ENCODE peak calls at places on chromosomes 4 and X, in eight cellular contexts. I is body of pancreas, W is endothelial cell of umbilical vein, U is tibial nerve, D is thyroid gland, M is testis, N is breast epithelium, A is GM12878. R is an unnamed sample.

GRCh38 chrX:116961872-116962582 is 499.3 kb upstream of the CT83 start:
- DNase-seq in I (no peak), W (no peak), U (no peak), D (no peak), M (no peak), N (no peak), A (no peak), R (no peak)

GRCh38 chr4:183139058-183139740 is 40.1 kb downstream of the WWC2 start:
- DNase-seq in I (no peak), W (no peak), U (no peak), D (no peak), M (no peak), N (no peak), A (no peak), R (no peak)

GRCh38 chrX:111837226-111837625 is 38.8 kb upstream of the TRPC5OS start:
- DNase-seq in I (no peak), W (no peak), U (no peak), D (no peak), M (no peak), N (no peak), A (no peak), R (no peak)

GRCh38 chr4:133484287-133484686 is 335.2 kb downstream of the PCDH10 start:
- DNase-seq in I (no peak), W (no peak), U (no peak), D (no peak), M (no peak), N (no peak), A (no peak), R (no peak)

GRCh38 chr4:58551676-58552075 is 1441.5 kb upstream of the IGFBP7 start:
- DNase-seq in I (no peak), W (no peak), U (no peak), D (no peak), M (no peak), N (no peak), A (no peak), R (no peak)

GRCh38 chr4:118351851-118352827 is 664 bp downstream of the PRSS12 start:
- DNase-seq in I (peak), W (no peak), U (peak), D (peak), M (peak), N (no peak), A (no peak), R (no peak)

GRCh38 chr4:41095973-41096372 is 118.4 kb downstream of the APBB2 start:
- DNase-seq in I (no peak), W (no peak), U (no peak), D (no peak), M (no peak), N (no peak), A (peak), R (no peak)

GRCh38 chr4:107966903-107967302 is 22.8 kb upstream of the HADH start:
- DNase-seq in I (no peak), W (no peak), U (no peak), D (no peak), M (no peak), N (no peak), A (no peak), R (no peak)

GRCh38 chrX:130801901-130802300 is 101.1 kb downstream of the ENOX2 start:
- DNase-seq in I (no peak), W (no peak), U (no peak), D (no peak), M (no peak), N (no peak), A (no peak), R (no peak)

GRCh38 chr4:37873383-37873782 is 17.5 kb upstream of the TBC1D1 start:
- DNase-seq in I (no peak), W (no peak), U (no peak), D (no peak), M (no peak), N (no peak), A (no peak), R (peak)

GRCh38 chr4:173189117-173189693 is 20.6 kb downstream of the GALNT7 start:
- DNase-seq in I (no peak), W (no peak), U (no peak), D (no peak), M (no peak), N (no peak), A (no peak), R (no peak)

GRCh38 chr4:74045772-74046171 is 7.3 kb upstream of the CXCL3 start:
- DNase-seq in I (no peak), W (no peak), U (no peak), D (no peak), M (no peak), N (no peak), A (no peak), R (no peak)

GRCh38 chrX:8075606-8076005 is 95.5 kb downstream of the VCX2 start:
- DNase-seq in I (no peak), W (no peak), U (no peak), D (no peak), M (no peak), N (no peak), A (no peak), R (no peak)

GRCh38 chrX:74614193-74614909 is at the start of gene RLIM:
- DNase-seq in I (peak), W (peak), U (peak), D (peak), M (peak), N (peak), A (peak), R (peak)
- TF ChIP-seq POLR2A in I (peak), W (peak), U (peak), D (peak), M (peak), N (peak), A (peak), R (peak)

GRCh38 chrX:143664302-143664701 is 28.4 kb upstream of the SLITRK4 start:
- DNase-seq in I (no peak), W (no peak), U (no peak), D (no peak), M (no peak), N (no peak), A (no peak), R (no peak)
- TF ChIP-seq CTCF in I (peak), W (no peak), U (peak), D (peak), M (peak), N (peak), A (peak), R (no peak)

DNA sequence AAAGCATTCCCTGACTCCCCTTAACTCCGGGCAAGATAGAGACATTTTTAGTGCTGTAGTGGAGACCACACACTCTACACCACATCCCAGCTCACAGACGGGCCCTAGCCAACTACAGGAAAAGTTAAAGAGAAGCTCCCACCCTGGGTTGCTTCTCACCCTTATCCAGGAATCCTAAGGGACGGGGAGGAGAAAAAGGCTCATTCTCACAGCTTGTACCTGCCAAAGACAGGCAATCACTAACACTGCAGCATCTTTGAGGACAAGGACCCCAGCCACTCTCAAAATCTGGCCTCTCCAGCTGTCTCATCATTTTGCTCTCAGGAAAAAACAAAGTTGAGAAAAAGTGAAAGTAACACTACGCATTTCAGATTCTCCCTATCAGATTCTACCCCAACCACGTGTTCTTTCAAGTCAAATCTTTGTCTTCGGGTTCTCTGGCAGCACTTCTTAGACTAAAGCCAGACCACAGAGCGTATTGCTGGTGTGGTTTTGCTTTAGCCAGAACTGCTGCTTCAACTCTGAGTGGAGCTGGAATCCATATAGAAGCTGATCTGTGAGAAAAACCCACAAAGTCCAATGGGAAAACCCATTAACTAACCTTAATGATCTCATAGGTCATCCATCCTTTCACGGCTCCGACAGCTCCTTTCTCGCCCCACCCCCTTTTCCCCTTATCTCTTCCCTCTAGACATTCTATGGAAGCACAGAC is 605.9 kb upstream of the DIPK2B start:
- DNase-seq in I (no peak), W (peak), U (no peak), D (no peak), M (no peak), N (no peak), A (peak), R (no peak)
- TF ChIP-seq POLR2A in I (no peak), W (no peak), U (no peak), D (no peak), M (no peak), N (no peak), A (no peak), R (no peak)

GRCh38 chr4:119493419-119493818 is 135.2 kb downstream of the PDE5A start:
- DNase-seq in I (no peak), W (no peak), U (no peak), D (no peak), M (no peak), N (no peak), A (no peak), R (no peak)

GRCh38 chr4:119501740-119502139 is 126.9 kb downstream of the PDE5A start:
- DNase-seq in I (no peak), W (no peak), U (no peak), D (no peak), M (no peak), N (no peak), A (no peak), R (no peak)

GRCh38 chr4:119498520-119498919 is 130.1 kb downstream of the PDE5A start:
- DNase-seq in I (peak), W (peak), U (peak), D (peak), M (peak), N (no peak), A (no peak), R (no peak)
- TF ChIP-seq CTCF in I (no peak), W (no peak), U (no peak), D (peak), M (no peak), N (no peak), A (no peak), R (no peak)

GRCh38 chr4:75289843-75290616 is 224.2 kb downstream of the RCHY1 start:
- DNase-seq in I (peak), W (no peak), U (no peak), D (no peak), M (peak), N (no peak), A (peak), R (peak)
- TF ChIP-seq POLR2A in I (no peak), W (no peak), U (no peak), D (no peak), M (no peak), N (no peak), A (no peak), R (no peak)

GRCh38 chr4:6762244-6762615 is 20.3 kb upstream of the KIAA0232 start:
- DNase-seq in I (no peak), W (no peak), U (no peak), D (no peak), M (no peak), N (no peak), A (no peak), R (no peak)

GRCh38 chr4:6764976-6765620 is 17.4 kb upstream of the KIAA0232 start:
- DNase-seq in I (no peak), W (no peak), U (no peak), D (no peak), M (no peak), N (no peak), A (no peak), R (no peak)

GRCh38 chr4:6761540-6762243 is 20.8 kb upstream of the KIAA0232 start:
- DNase-seq in I (peak), W (peak), U (no peak), D (no peak), M (peak), N (peak), A (no peak), R (no peak)

GRCh38 chr4:6765703-6766102 is 16.8 kb upstream of the KIAA0232 start:
- DNase-seq in I (no peak), W (no peak), U (no peak), D (no peak), M (no peak), N (no peak), A (no peak), R (no peak)

DNA sequence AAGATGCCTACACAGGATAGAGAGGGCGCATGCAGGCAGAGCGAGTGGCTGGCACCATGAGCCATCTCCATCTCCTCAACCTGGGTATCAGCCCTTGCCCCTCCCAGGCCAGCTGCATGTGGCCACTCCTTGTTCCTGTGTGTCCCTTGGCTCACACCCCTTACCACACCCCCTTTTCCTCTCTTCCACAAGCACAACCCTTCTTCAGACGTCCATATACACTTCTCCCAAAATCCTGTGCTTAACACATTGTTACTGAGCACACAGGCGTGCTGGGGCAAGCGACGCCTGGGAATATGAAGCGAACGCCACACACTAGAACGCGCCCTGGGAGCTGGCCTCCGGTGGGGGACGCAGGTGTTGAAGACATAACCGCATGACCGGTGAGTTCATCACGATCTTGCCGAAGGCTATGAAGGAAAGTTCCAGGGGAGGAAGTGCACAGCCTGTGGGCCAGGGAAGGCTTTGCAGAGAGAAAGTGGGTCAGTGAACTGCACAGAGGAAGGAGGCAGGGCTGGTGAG is 19.1 kb upstream of the KIAA0232 start:
- DNase-seq in I (no peak), W (no peak), U (no peak), D (no peak), M (no peak), N (peak), A (no peak), R (peak)
- TF ChIP-seq CTCF in I (no peak), W (no peak), U (no peak), D (no peak), M (no peak), N (peak), A (no peak), R (no peak)

DNA sequence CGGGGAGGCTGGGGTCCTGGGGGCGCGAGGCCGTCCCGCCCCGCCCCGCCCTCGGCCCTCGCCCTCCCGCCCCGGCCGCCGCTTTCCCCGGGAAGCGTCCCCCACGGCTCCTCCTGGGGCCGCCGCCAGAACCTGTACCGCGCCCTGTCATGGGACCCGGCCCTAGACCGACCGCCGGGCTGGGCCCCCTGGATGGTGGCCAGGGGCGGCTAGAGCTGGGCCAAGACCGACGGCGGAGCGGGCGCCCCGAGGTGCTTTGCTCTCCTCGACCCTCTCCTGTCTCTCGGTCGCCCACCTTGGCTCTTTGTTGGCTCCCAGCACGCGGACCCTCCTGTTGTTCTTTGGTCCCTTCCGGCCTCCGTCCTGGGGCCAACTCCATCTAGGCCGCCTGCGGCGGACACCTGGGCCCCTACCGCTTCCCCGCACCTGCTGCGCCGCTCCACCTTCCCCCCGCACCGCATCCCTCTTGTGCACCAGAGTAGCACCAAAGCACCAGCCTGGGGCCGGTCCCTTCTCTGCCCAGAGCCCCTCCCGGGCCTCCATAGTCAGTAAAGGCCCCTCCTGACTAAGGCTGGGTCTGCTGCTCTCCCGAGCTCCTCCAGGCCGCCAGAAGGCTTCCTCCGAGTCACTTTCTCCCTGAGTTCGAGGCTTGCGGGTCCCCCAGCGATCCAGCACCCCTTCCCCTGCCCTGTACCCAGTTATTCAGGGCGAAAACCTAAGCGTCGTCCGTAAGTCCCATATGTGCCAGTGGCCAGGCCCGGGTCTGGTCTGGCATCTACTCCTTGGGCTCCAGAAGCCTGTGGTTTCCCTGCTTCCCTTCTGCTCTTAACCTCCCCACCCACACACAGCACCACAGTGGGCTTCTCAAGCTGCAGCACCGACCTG is 587 bp downstream of the TACC3 start:
- DNase-seq in I (no peak), W (no peak), U (no peak), D (no peak), M (no peak), N (no peak), A (no peak), R (no peak)
- TF ChIP-seq POLR2A in I (no peak), W (peak), U (no peak), D (no peak), M (no peak), N (no peak), A (no peak), R (no peak)

DNA sequence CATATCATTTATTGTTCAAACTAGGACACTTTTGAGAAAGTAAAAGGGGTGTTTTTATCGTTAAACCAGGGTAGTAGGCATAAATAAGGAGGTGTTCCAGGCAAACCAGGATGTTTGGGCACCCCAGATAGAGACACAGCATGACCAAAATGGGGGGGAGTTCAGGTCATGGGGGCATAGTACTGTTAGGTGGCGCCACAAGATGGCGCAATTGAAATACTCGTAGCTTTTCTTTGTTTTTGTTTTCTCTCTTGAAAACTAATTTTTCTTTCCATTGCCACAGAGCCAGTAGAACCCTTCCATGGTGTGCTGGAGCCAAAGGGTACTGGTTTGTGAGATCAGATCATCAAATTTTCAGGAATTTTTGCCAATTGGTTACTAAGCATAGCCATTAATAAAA is 283.4 kb downstream of the BCOR start:
- DNase-seq in I (peak), W (peak), U (peak), D (no peak), M (no peak), N (no peak), A (no peak), R (no peak)
- TF ChIP-seq CTCF in I (peak), W (peak), U (no peak), D (peak), M (peak), N (peak), A (peak), R (peak)

GRCh38 chr4:170853422-170854021 is 763.8 kb upstream of the AADAT start:
- DNase-seq in I (peak), W (no peak), U (peak), D (peak), M (peak), N (no peak), A (peak), R (peak)
- TF ChIP-seq POLR2A in I (no peak), W (no peak), U (no peak), D (no peak), M (no peak), N (no peak), A (no peak), R (no peak)

R was measured in prostate gland.